ENCODE peak calls at places on chromosomes 13 and 19, in nine cellular contexts. One of them, this sample, is unnamed.

GRCh38 chr19:8466018-8466417 is 21.2 kb downstream of the HNRNPM start:
- DNase-seq in stimulated activated CD4-positive, alpha-beta T cell treated with anti-CD3 and anti-CD28 coated beads, Interleukin-4, amount 100 ng/mL, for 48 hours: no peak
- DNase-seq in NCI-H2107: no peak
- DNase-seq in retina: no peak
- DNase-seq in H54: no peak
- DNase-seq in T-helper 17 cell: no peak
- DNase-seq in fibroblast of lung: peak
- DNase-seq in lung microvascular endothelial cell: no peak
- DNase-seq in fibroblast of the aortic adventitia: no peak
- DNase-seq in this sample: no peak

GRCh38 chr13:95075506-95075905 is 225.7 kb downstream of the ABCC4 start:
- DNase-seq in stimulated activated CD4-positive, alpha-beta T cell treated with anti-CD3 and anti-CD28 coated beads, Interleukin-4, amount 100 ng/mL, for 48 hours: no peak
- DNase-seq in NCI-H2107: no peak
- DNase-seq in retina: no peak
- DNase-seq in H54: no peak
- DNase-seq in T-helper 17 cell: no peak
- DNase-seq in fibroblast of lung: no peak
- DNase-seq in lung microvascular endothelial cell: no peak
- DNase-seq in fibroblast of the aortic adventitia: no peak
- DNase-seq in this sample: no peak

GRCh38 chr13:22940090-22940710 is 240.6 kb upstream of the SGCG start:
- DNase-seq in stimulated activated CD4-positive, alpha-beta T cell treated with anti-CD3 and anti-CD28 coated beads, Interleukin-4, amount 100 ng/mL, for 48 hours: no peak
- DNase-seq in NCI-H2107: no peak
- DNase-seq in retina: no peak
- DNase-seq in H54: no peak
- DNase-seq in T-helper 17 cell: no peak
- DNase-seq in fibroblast of lung: no peak
- DNase-seq in lung microvascular endothelial cell: no peak
- DNase-seq in fibroblast of the aortic adventitia: no peak
- DNase-seq in this sample: no peak

GRCh38 chr19:38290631-38291147 is 13.4 kb upstream of the C19orf33 start:
- DNase-seq in stimulated activated CD4-positive, alpha-beta T cell treated with anti-CD3 and anti-CD28 coated beads, Interleukin-4, amount 100 ng/mL, for 48 hours: no peak
- DNase-seq in NCI-H2107: no peak
- DNase-seq in retina: no peak
- DNase-seq in H54: peak
- DNase-seq in T-helper 17 cell: no peak
- DNase-seq in fibroblast of lung: peak
- DNase-seq in lung microvascular endothelial cell: no peak
- DNase-seq in fibroblast of the aortic adventitia: peak
- DNase-seq in this sample: no peak

GRCh38 chr13:84127597-84128128 is 245.4 kb upstream of the SLITRK1 start:
- DNase-seq in stimulated activated CD4-positive, alpha-beta T cell treated with anti-CD3 and anti-CD28 coated beads, Interleukin-4, amount 100 ng/mL, for 48 hours: no peak
- DNase-seq in NCI-H2107: no peak
- DNase-seq in retina: no peak
- DNase-seq in H54: no peak
- DNase-seq in T-helper 17 cell: no peak
- DNase-seq in fibroblast of lung: no peak
- DNase-seq in lung microvascular endothelial cell: no peak
- DNase-seq in fibroblast of the aortic adventitia: no peak
- DNase-seq in this sample: no peak

GRCh38 chr19:49877020-49877878 is at the start of the genes AKT1S1 and TBC1D17:
- DNase-seq in stimulated activated CD4-positive, alpha-beta T cell treated with anti-CD3 and anti-CD28 coated beads, Interleukin-4, amount 100 ng/mL, for 48 hours: peak
- DNase-seq in NCI-H2107: peak
- DNase-seq in retina: peak
- DNase-seq in H54: peak
- DNase-seq in T-helper 17 cell: peak
- DNase-seq in fibroblast of lung: peak
- DNase-seq in lung microvascular endothelial cell: peak
- DNase-seq in fibroblast of the aortic adventitia: peak
- DNase-seq in this sample: peak

GRCh38 chr13:87122551-87122950 is 548.6 kb upstream of the SLITRK5 start:
- DNase-seq in stimulated activated CD4-positive, alpha-beta T cell treated with anti-CD3 and anti-CD28 coated beads, Interleukin-4, amount 100 ng/mL, for 48 hours: no peak
- DNase-seq in NCI-H2107: no peak
- DNase-seq in retina: no peak
- DNase-seq in H54: no peak
- DNase-seq in T-helper 17 cell: no peak
- DNase-seq in fibroblast of lung: peak
- DNase-seq in lung microvascular endothelial cell: no peak
- DNase-seq in fibroblast of the aortic adventitia: peak
- DNase-seq in this sample: no peak

GRCh38 chr13:113655358-113656014 is 2.5 kb downstream of the ATP4B start:
- DNase-seq in stimulated activated CD4-positive, alpha-beta T cell treated with anti-CD3 and anti-CD28 coated beads, Interleukin-4, amount 100 ng/mL, for 48 hours: no peak
- DNase-seq in NCI-H2107: no peak
- DNase-seq in retina: no peak
- DNase-seq in H54: no peak
- DNase-seq in T-helper 17 cell: no peak
- DNase-seq in fibroblast of lung: no peak
- DNase-seq in lung microvascular endothelial cell: no peak
- DNase-seq in fibroblast of the aortic adventitia: no peak
- DNase-seq in this sample: peak

GRCh38 chr13:40522234-40522633 is 144.2 kb downstream of the FOXO1 start:
- DNase-seq in stimulated activated CD4-positive, alpha-beta T cell treated with anti-CD3 and anti-CD28 coated beads, Interleukin-4, amount 100 ng/mL, for 48 hours: no peak
- DNase-seq in NCI-H2107: no peak
- DNase-seq in retina: no peak
- DNase-seq in H54: no peak
- DNase-seq in T-helper 17 cell: no peak
- DNase-seq in fibroblast of lung: peak
- DNase-seq in lung microvascular endothelial cell: no peak
- DNase-seq in fibroblast of the aortic adventitia: peak
- DNase-seq in this sample: no peak

GRCh38 chr19:49761625-49762311 is 1.3 kb downstream of the TSKS start:
- DNase-seq in stimulated activated CD4-positive, alpha-beta T cell treated with anti-CD3 and anti-CD28 coated beads, Interleukin-4, amount 100 ng/mL, for 48 hours: no peak
- DNase-seq in NCI-H2107: no peak
- DNase-seq in retina: no peak
- DNase-seq in H54: no peak
- DNase-seq in T-helper 17 cell: no peak
- DNase-seq in fibroblast of lung: peak
- DNase-seq in lung microvascular endothelial cell: peak
- DNase-seq in fibroblast of the aortic adventitia: peak
- DNase-seq in this sample: peak

GRCh38 chr13:30805603-30806011 is 70.3 kb downstream of the ALOX5AP start:
- DNase-seq in stimulated activated CD4-positive, alpha-beta T cell treated with anti-CD3 and anti-CD28 coated beads, Interleukin-4, amount 100 ng/mL, for 48 hours: no peak
- DNase-seq in NCI-H2107: no peak
- DNase-seq in retina: peak
- DNase-seq in H54: no peak
- DNase-seq in T-helper 17 cell: no peak
- DNase-seq in fibroblast of lung: peak
- DNase-seq in lung microvascular endothelial cell: no peak
- DNase-seq in fibroblast of the aortic adventitia: no peak
- DNase-seq in this sample: no peak

GRCh38 chr13:113934576-113934975 is 39.3 kb downstream of the C13orf46 start:
- DNase-seq in stimulated activated CD4-positive, alpha-beta T cell treated with anti-CD3 and anti-CD28 coated beads, Interleukin-4, amount 100 ng/mL, for 48 hours: no peak
- DNase-seq in NCI-H2107: no peak
- DNase-seq in retina: no peak
- DNase-seq in H54: no peak
- DNase-seq in T-helper 17 cell: no peak
- DNase-seq in fibroblast of lung: no peak
- DNase-seq in lung microvascular endothelial cell: no peak
- DNase-seq in fibroblast of the aortic adventitia: no peak
- DNase-seq in this sample: peak

GRCh38 chr19:42480335-42481095 is 37.8 kb upstream of the CXCL17 start:
- DNase-seq in stimulated activated CD4-positive, alpha-beta T cell treated with anti-CD3 and anti-CD28 coated beads, Interleukin-4, amount 100 ng/mL, for 48 hours: no peak
- DNase-seq in NCI-H2107: no peak
- DNase-seq in retina: no peak
- DNase-seq in H54: peak
- DNase-seq in T-helper 17 cell: no peak
- DNase-seq in fibroblast of lung: peak
- DNase-seq in lung microvascular endothelial cell: peak
- DNase-seq in fibroblast of the aortic adventitia: peak
- DNase-seq in this sample: no peak

GRCh38 chr19:4059931-4060620 is 6.6 kb downstream of the ZBTB7A start:
- DNase-seq in stimulated activated CD4-positive, alpha-beta T cell treated with anti-CD3 and anti-CD28 coated beads, Interleukin-4, amount 100 ng/mL, for 48 hours: no peak
- DNase-seq in NCI-H2107: no peak
- DNase-seq in retina: no peak
- DNase-seq in H54: no peak
- DNase-seq in T-helper 17 cell: peak
- DNase-seq in fibroblast of lung: no peak
- DNase-seq in lung microvascular endothelial cell: no peak
- DNase-seq in fibroblast of the aortic adventitia: peak
- DNase-seq in this sample: peak

GRCh38 chr19:10146142-10146541 is 26.4 kb upstream of the EIF3G start:
- DNase-seq in stimulated activated CD4-positive, alpha-beta T cell treated with anti-CD3 and anti-CD28 coated beads, Interleukin-4, amount 100 ng/mL, for 48 hours: no peak
- DNase-seq in NCI-H2107: no peak
- DNase-seq in retina: no peak
- DNase-seq in H54: no peak
- DNase-seq in T-helper 17 cell: no peak
- DNase-seq in fibroblast of lung: no peak
- DNase-seq in lung microvascular endothelial cell: no peak
- DNase-seq in fibroblast of the aortic adventitia: no peak
- DNase-seq in this sample: no peak

GRCh38 chr13:21486322-21486721 is 27.2 kb upstream of the ZDHHC20 start:
- DNase-seq in stimulated activated CD4-positive, alpha-beta T cell treated with anti-CD3 and anti-CD28 coated beads, Interleukin-4, amount 100 ng/mL, for 48 hours: no peak
- DNase-seq in NCI-H2107: no peak
- DNase-seq in retina: no peak
- DNase-seq in H54: no peak
- DNase-seq in T-helper 17 cell: no peak
- DNase-seq in fibroblast of lung: no peak
- DNase-seq in lung microvascular endothelial cell: no peak
- DNase-seq in fibroblast of the aortic adventitia: no peak
- DNase-seq in this sample: no peak

GRCh38 chr13:80558074-80558473 is 217.1 kb upstream of the SPRY2 start:
- DNase-seq in stimulated activated CD4-positive, alpha-beta T cell treated with anti-CD3 and anti-CD28 coated beads, Interleukin-4, amount 100 ng/mL, for 48 hours: no peak
- DNase-seq in NCI-H2107: no peak
- DNase-seq in retina: no peak
- DNase-seq in H54: no peak
- DNase-seq in T-helper 17 cell: no peak
- DNase-seq in fibroblast of lung: no peak
- DNase-seq in lung microvascular endothelial cell: no peak
- DNase-seq in fibroblast of the aortic adventitia: no peak
- DNase-seq in this sample: no peak

GRCh38 chr13:114019367-114019766 is 45.5 kb upstream of the C13orf46 start:
- DNase-seq in stimulated activated CD4-positive, alpha-beta T cell treated with anti-CD3 and anti-CD28 coated beads, Interleukin-4, amount 100 ng/mL, for 48 hours: peak
- DNase-seq in NCI-H2107: no peak
- DNase-seq in retina: no peak
- DNase-seq in H54: peak
- DNase-seq in T-helper 17 cell: peak
- DNase-seq in fibroblast of lung: no peak
- DNase-seq in lung microvascular endothelial cell: no peak
- DNase-seq in fibroblast of the aortic adventitia: no peak
- DNase-seq in this sample: no peak

GRCh38 chr19:12996542-12997094 is 1.3 kb downstream of the NFIX start:
- DNase-seq in stimulated activated CD4-positive, alpha-beta T cell treated with anti-CD3 and anti-CD28 coated beads, Interleukin-4, amount 100 ng/mL, for 48 hours: no peak
- DNase-seq in NCI-H2107: no peak
- DNase-seq in retina: peak
- DNase-seq in H54: peak
- DNase-seq in T-helper 17 cell: no peak
- DNase-seq in fibroblast of lung: no peak
- DNase-seq in lung microvascular endothelial cell: peak
- DNase-seq in fibroblast of the aortic adventitia: peak
- DNase-seq in this sample: no peak

GRCh38 chr13:29480893-29481525 is 114.5 kb downstream of the SLC7A1 start:
- DNase-seq in stimulated activated CD4-positive, alpha-beta T cell treated with anti-CD3 and anti-CD28 coated beads, Interleukin-4, amount 100 ng/mL, for 48 hours: no peak
- DNase-seq in NCI-H2107: no peak
- DNase-seq in retina: no peak
- DNase-seq in H54: no peak
- DNase-seq in T-helper 17 cell: no peak
- DNase-seq in fibroblast of lung: no peak
- DNase-seq in lung microvascular endothelial cell: no peak
- DNase-seq in fibroblast of the aortic adventitia: no peak
- DNase-seq in this sample: no peak

GRCh38 chr19:4009990-4010807 is 2.7 kb downstream of the PIAS4 start:
- DNase-seq in stimulated activated CD4-positive, alpha-beta T cell treated with anti-CD3 and anti-CD28 coated beads, Interleukin-4, amount 100 ng/mL, for 48 hours: no peak
- DNase-seq in NCI-H2107: no peak
- DNase-seq in retina: peak
- DNase-seq in H54: no peak
- DNase-seq in T-helper 17 cell: no peak
- DNase-seq in fibroblast of lung: no peak
- DNase-seq in lung microvascular endothelial cell: no peak
- DNase-seq in fibroblast of the aortic adventitia: no peak
- DNase-seq in this sample: no peak

GRCh38 chr13:20714161-20714560 is 10.7 kb downstream of the IL17D start:
- DNase-seq in stimulated activated CD4-positive, alpha-beta T cell treated with anti-CD3 and anti-CD28 coated beads, Interleukin-4, amount 100 ng/mL, for 48 hours: no peak
- DNase-seq in NCI-H2107: no peak
- DNase-seq in retina: no peak
- DNase-seq in H54: no peak
- DNase-seq in T-helper 17 cell: no peak
- DNase-seq in fibroblast of lung: peak
- DNase-seq in lung microvascular endothelial cell: no peak
- DNase-seq in fibroblast of the aortic adventitia: peak
- DNase-seq in this sample: no peak

GRCh38 chr19:51690359-51691121 is 2.6 kb upstream of the SPACA6 start:
- DNase-seq in stimulated activated CD4-positive, alpha-beta T cell treated with anti-CD3 and anti-CD28 coated beads, Interleukin-4, amount 100 ng/mL, for 48 hours: peak
- DNase-seq in NCI-H2107: peak
- DNase-seq in retina: peak
- DNase-seq in H54: no peak
- DNase-seq in T-helper 17 cell: peak
- DNase-seq in fibroblast of lung: peak
- DNase-seq in lung microvascular endothelial cell: peak
- DNase-seq in fibroblast of the aortic adventitia: peak
- DNase-seq in this sample: peak

GRCh38 chr13:31199849-31200635 is at the start of gene B3GLCT:
- DNase-seq in stimulated activated CD4-positive, alpha-beta T cell treated with anti-CD3 and anti-CD28 coated beads, Interleukin-4, amount 100 ng/mL, for 48 hours: peak
- DNase-seq in NCI-H2107: peak
- DNase-seq in retina: peak
- DNase-seq in H54: peak
- DNase-seq in T-helper 17 cell: peak
- DNase-seq in fibroblast of lung: peak
- DNase-seq in lung microvascular endothelial cell: peak
- DNase-seq in fibroblast of the aortic adventitia: peak
- DNase-seq in this sample: peak

GRCh38 chr13:59281453-59281852 is 882.3 kb downstream of the DIAPH3 start:
- DNase-seq in stimulated activated CD4-positive, alpha-beta T cell treated with anti-CD3 and anti-CD28 coated beads, Interleukin-4, amount 100 ng/mL, for 48 hours: no peak
- DNase-seq in NCI-H2107: no peak
- DNase-seq in retina: no peak
- DNase-seq in H54: no peak
- DNase-seq in T-helper 17 cell: no peak
- DNase-seq in fibroblast of lung: no peak
- DNase-seq in lung microvascular endothelial cell: no peak
- DNase-seq in fibroblast of the aortic adventitia: no peak
- DNase-seq in this sample: no peak

GRCh38 chr19:29671393-29672076 is 6.3 kb downstream of the PLEKHF1 start:
- DNase-seq in stimulated activated CD4-positive, alpha-beta T cell treated with anti-CD3 and anti-CD28 coated beads, Interleukin-4, amount 100 ng/mL, for 48 hours: peak
- DNase-seq in NCI-H2107: no peak
- DNase-seq in retina: no peak
- DNase-seq in H54: no peak
- DNase-seq in T-helper 17 cell: peak
- DNase-seq in fibroblast of lung: peak
- DNase-seq in lung microvascular endothelial cell: peak
- DNase-seq in fibroblast of the aortic adventitia: peak
- DNase-seq in this sample: peak

GRCh38 chr13:86932935-86933334 is 738.2 kb upstream of the SLITRK5 start:
- DNase-seq in stimulated activated CD4-positive, alpha-beta T cell treated with anti-CD3 and anti-CD28 coated beads, Interleukin-4, amount 100 ng/mL, for 48 hours: no peak
- DNase-seq in NCI-H2107: no peak
- DNase-seq in retina: no peak
- DNase-seq in H54: no peak
- DNase-seq in T-helper 17 cell: no peak
- DNase-seq in fibroblast of lung: peak
- DNase-seq in lung microvascular endothelial cell: no peak
- DNase-seq in fibroblast of the aortic adventitia: no peak
- DNase-seq in this sample: no peak

GRCh38 chr13:60329221-60329983 is 67.6 kb upstream of the TDRD3 start:
- DNase-seq in stimulated activated CD4-positive, alpha-beta T cell treated with anti-CD3 and anti-CD28 coated beads, Interleukin-4, amount 100 ng/mL, for 48 hours: peak
- DNase-seq in NCI-H2107: peak
- DNase-seq in retina: peak
- DNase-seq in H54: peak
- DNase-seq in T-helper 17 cell: no peak
- DNase-seq in fibroblast of lung: peak
- DNase-seq in lung microvascular endothelial cell: no peak
- DNase-seq in fibroblast of the aortic adventitia: peak
- DNase-seq in this sample: no peak

This sample was measured in uterus.